ENCODE peak calls at places on chromosomes 6 and 20, in ten cellular contexts. I, T, R, O, K, D, E, V, S and F are unnamed samples. For H3K4me1, the result is how much of the 10 kb centered on the place peaks cover.

GRCh38 chr6:110180228-110181008 is at the start of gene CDC40:
- DNase-seq in E (peak), T (no peak), V (no peak), K (peak), S (peak), R (peak), D (peak), O (peak), I (peak), F (peak)

GRCh38 chr20:47607208-47607613 is 105.5 kb downstream of the NCOA3 start:
- DNase-seq in K (no peak), T (peak), D (no peak), O (no peak), V (no peak), E (no peak), S (no peak), I (no peak), R (no peak), F (no peak)

GRCh38 chr6:125301435-125302391 is at the start of gene HDDC2:
- DNase-seq in O (peak), S (peak), E (peak), V (peak), D (peak), R (peak), T (peak), K (peak), I (peak), F (peak)

GRCh38 chr20:47238780-47239769 is 117.4 kb downstream of the ZMYND8 start:
- DNase-seq in D (no peak), T (no peak), K (no peak), R (no peak), E (peak), O (no peak), V (no peak), S (no peak), I (no peak), F (no peak)

GRCh38 chr6:157982297-157982579 is 575 bp downstream of the SYNJ2 start:
- DNase-seq in T (peak), I (peak), K (peak), E (peak), R (no peak), D (no peak), V (peak), S (peak), O (peak), F (no peak)

GRCh38 chr6:41326092-41326491 is 9.3 kb upstream of the NCR2 start:
- DNase-seq in T (no peak), E (no peak), V (no peak), O (no peak), D (no peak), S (no peak), R (no peak), I (no peak), K (no peak), F (no peak)

GRCh38 chr20:41133709-41134361 is 3.5 kb upstream of the PLCG1 start:
- DNase-seq in S (no peak), I (no peak), O (no peak), K (no peak), D (no peak), E (no peak), T (peak), V (no peak), R (no peak), F (no peak)

GRCh38 chr6:142523485-142523884 is 221.7 kb downstream of the ADGRG6 start:
- DNase-seq in E (no peak), V (no peak), R (no peak), S (no peak), D (no peak), T (no peak), I (no peak), O (no peak), K (no peak), F (no peak)

GRCh38 chr6:53300656-53301551 is 47.8 kb downstream of the ELOVL5 start:
- DNase-seq in E (no peak), O (no peak), K (peak), R (no peak), D (no peak), T (peak), V (no peak), I (no peak), S (peak), F (peak)

GRCh38 chr6:12182676-12183075 is 107.5 kb upstream of the EDN1 start:
- DNase-seq in D (no peak), V (no peak), T (peak), E (no peak), O (no peak), R (no peak), S (no peak), I (no peak), K (no peak), F (no peak)

GRCh38 chr6:163745566-163746400 is 331.3 kb downstream of the QKI start:
- DNase-seq in S (no peak), O (peak), R (peak), E (no peak), T (peak), V (no peak), D (peak), K (peak), I (peak), F (no peak)

DNA sequence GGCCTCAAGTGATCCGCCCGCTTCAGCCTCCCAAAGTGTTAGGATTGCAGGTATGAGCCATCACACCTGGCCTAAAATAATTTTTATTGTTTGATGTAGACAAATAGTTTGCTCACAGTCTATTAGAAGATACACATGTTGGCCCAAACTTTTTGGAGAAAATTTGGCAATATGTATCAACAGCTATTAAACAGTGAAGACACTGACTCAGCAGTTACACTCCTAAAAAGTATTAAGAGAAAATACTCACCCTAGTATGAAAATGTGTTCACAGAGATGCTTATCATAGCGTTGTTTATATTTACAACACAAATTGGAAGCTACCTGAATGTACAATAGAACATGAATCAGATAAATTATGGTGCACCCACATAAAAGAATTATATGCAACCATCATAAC is 173.1 kb downstream of the WDR27 start:
- DNase-seq in I (no peak), S (no peak), V (no peak), R (no peak), K (no peak), D (no peak), E (no peak), T (no peak), O (no peak), F (no peak)
- H3K27ac ChIP-seq in I (no peak), S (no peak), V (no peak), R (no peak), K (no peak), D (no peak), E (no peak), T (no peak), O (no peak), F (no peak)

GRCh38 chr6:116665464-116665863 is 3.1 kb downstream of the ZUP1 start:
- DNase-seq in V (no peak), E (no peak), T (no peak), S (no peak), I (no peak), R (no peak), K (no peak), O (no peak), D (no peak), F (no peak)

GRCh38 chr6:116667620-116668019 is 946 bp downstream of the ZUP1 start:
- DNase-seq in K (no peak), D (no peak), R (no peak), I (no peak), O (no peak), E (no peak), V (no peak), S (no peak), T (no peak), F (no peak)

GRCh38 chr6:116663308-116663707 is 5.3 kb downstream of the ZUP1 start:
- DNase-seq in T (no peak), S (no peak), V (no peak), K (no peak), R (no peak), I (no peak), E (no peak), O (no peak), D (no peak), F (no peak)

GRCh38 chr6:116666869-116667268 is 1.7 kb downstream of the ZUP1 start:
- DNase-seq in I (no peak), R (no peak), K (no peak), S (no peak), V (peak), E (no peak), T (no peak), O (no peak), D (no peak), F (no peak)

GRCh38 chr6:116662186-116662585 is 6.4 kb downstream of the ZUP1 start:
- DNase-seq in I (no peak), T (no peak), E (no peak), K (no peak), V (no peak), S (no peak), D (no peak), O (no peak), R (no peak), F (no peak)
- H3K4me1 ChIP-seq in I (under half), T (under half), E (under half), K (under half), V (under half), S (under half), D (under half), O (under half), R (under half), F (under half)

GRCh38 chr20:60257671-60258070 is 299.4 kb downstream of the CDH26 start:
- DNase-seq in I (no peak), E (no peak), T (no peak), O (no peak), S (no peak), V (no peak), R (no peak), D (no peak), K (no peak), F (no peak)

GRCh38 chr20:60256811-60257210 is 298.6 kb downstream of the CDH26 start:
- DNase-seq in R (no peak), K (no peak), O (no peak), V (no peak), I (no peak), E (no peak), S (no peak), D (no peak), T (no peak), F (no peak)

GRCh38 chr20:60255866-60256265 is 297.6 kb downstream of the CDH26 start:
- DNase-seq in K (no peak), E (no peak), S (no peak), O (no peak), I (no peak), T (no peak), R (no peak), V (no peak), D (no peak), F (no peak)

GRCh38 chr20:60255426-60255825 is 297.2 kb downstream of the CDH26 start:
- DNase-seq in T (no peak), D (no peak), R (no peak), E (no peak), O (no peak), I (peak), V (peak), S (no peak), K (no peak), F (no peak)

DNA sequence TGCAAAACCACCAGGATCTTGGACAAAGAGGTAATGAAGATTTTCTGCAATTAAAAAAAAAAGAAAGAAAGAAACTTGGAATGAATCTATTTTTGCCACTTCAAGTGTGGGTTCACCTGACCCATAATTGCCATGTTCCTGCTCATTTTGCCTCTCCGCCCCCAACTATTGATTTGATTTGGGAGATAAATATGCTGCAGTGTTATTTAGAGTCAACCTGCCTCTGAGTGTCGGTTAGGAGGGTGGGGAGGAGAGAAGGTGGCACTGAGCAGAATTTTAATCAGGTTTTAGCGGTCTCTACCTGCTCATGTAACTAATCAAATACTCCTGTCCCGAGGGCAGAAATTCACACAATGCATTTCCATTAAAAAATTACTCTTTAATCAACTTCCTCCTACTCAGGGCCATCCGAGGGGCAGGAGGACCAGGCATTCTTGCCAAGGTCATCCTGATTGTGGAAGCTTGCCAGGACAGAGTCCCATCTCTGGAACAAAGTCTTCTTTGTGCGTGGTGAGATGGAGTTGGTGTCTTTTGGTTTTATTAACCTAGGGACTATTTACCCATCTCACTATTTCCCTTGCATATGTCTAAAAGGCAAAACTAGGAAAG is 300.1 kb downstream of the CDH26 start:
- DNase-seq in E (no peak), I (no peak), K (no peak), V (no peak), R (no peak), S (no peak), D (no peak), O (no peak), T (no peak), F (no peak)
- H3K27ac ChIP-seq in E (no peak), I (no peak), K (no peak), V (no peak), R (no peak), S (no peak), D (no peak), O (no peak), T (no peak), F (no peak)

DNA sequence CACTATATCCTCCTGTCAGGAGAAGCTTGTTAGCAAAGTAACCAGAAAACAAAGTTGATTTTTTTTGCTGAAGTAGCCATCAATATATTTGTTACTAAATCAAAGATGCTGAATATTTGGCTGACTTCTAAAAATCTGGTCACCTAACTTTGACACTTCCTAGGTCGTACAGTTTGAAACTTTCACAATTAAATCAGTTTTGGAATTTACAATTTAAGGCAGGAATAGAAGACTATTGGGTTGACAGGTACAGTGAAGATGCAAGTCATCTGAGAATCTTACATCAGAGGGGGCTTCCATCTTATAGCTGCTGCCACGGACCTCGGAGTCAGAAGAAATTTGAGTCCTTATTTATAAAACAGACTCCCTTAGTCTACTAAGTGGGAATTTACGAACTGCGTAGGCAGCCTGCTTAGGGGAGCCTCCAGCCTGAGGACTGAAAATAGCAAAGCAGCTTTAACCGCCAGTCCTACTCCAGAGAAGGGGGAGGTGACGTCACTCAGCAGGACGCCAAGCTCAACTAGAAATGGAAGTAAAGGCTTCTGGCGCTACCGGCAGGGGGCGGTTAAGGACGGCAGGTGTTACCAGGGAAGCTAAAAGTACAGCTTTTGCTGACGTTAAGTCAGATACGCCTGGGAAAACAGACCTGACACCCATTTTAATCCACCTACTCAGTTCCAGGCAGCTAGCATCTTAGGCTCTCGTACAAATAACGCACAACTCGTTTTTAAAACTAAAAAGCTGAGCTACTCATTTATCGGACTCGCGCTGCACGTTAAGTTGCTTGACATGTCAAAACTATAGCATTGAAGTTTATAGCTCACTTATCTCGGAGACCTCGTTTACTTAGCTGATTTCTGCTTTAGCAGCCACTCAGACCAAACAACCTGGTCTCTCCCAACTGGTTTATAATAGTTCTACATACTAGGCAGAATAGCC is 61.1 kb upstream of the HFE start:
- DNase-seq in R (peak), T (peak), D (peak), S (peak), V (peak), I (peak), O (peak), K (peak), E (peak), F (peak)
- H3K4me1 ChIP-seq in R (under half), T (under half), D (under half), S (under half), V (under half), I (half or more), O (under half), K (under half), E (under half), F (under half)

DNA sequence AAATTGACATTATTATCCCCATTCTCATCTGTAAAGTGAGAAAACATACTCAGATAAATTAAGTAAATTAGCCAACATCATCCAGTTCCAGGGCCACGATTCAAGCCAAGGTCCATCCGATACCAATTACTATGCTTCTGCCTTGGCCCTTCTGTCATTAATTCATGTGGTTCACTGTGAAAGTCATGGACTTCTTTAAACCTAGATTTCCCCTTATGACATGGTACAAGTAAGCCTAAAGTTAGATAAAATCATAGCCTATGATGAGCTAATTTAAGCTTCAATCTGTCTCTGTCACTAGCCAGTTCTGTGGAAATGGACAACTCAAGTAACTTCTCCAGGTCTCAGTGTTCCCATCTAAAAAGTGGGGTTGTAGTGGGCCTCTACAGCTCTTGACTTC is 225.5 kb upstream of the MARCKS start:
- DNase-seq in S (no peak), R (no peak), I (no peak), T (peak), V (peak), K (no peak), O (no peak), E (no peak), D (no peak), F (no peak)
- H3K27ac ChIP-seq in S (no peak), R (no peak), I (no peak), T (peak), V (peak), K (peak), O (no peak), E (no peak), D (peak), F (peak)

GRCh38 chr6:44038543-44039065 is 88.6 kb downstream of the MRPL14 start:
- DNase-seq in T (no peak), O (no peak), I (no peak), D (no peak), S (no peak), V (no peak), K (no peak), E (no peak), R (no peak), F (no peak)
- H3K4me1 ChIP-seq in T (half or more), O (under half), I (under half), D (under half), S (under half), V (under half), K (under half), E (under half), R (under half), F (under half)

DNA sequence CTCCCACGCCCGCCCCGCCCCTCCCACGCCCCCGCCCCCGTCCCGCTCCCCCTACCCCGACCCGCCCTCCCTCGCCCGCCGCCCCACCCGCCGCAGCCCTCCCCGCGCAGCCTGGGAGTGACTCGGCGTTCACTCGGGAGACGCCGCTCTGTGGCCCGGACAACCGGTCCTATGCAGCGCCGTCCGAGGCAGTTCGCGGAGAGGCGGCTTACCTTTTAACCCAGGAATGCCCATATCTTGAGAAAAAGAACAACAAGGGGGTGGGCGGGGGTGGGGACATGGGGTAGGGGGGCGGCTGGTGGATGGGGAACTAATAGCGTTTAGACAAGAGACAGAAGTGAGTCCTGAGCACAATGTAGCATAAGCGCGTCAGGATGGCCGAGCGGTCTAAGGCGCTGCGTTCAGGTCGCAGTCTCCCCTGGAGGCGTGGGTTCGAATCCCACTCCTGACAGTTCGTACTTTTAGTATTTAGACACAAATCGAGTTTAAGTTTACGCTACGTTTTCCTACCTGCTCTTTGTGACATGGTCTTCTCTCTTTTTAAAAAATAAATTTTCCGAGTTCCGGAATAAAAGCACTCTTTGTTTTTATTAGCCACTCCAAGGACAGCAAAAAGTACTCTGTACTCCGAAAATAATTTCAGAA is 17.2 kb upstream of the HMGN4 start:
- DNase-seq in O (peak), K (peak), I (peak), V (peak), E (peak), S (peak), D (peak), T (peak), R (peak), F (peak)
- H3K27ac ChIP-seq in O (peak), K (peak), I (peak), V (peak), E (peak), S (peak), D (peak), T (peak), R (peak), F (peak)

GRCh38 chr6:111835807-111836206 is 37.4 kb downstream of the FYN start:
- DNase-seq in K (no peak), T (no peak), E (no peak), R (no peak), O (no peak), S (no peak), V (no peak), I (no peak), D (no peak), F (no peak)

GRCh38 chr6:111840821-111841220 is 32.4 kb downstream of the FYN start:
- DNase-seq in E (no peak), T (no peak), V (no peak), K (no peak), R (no peak), S (no peak), D (no peak), I (no peak), O (no peak), F (no peak)

GRCh38 chr6:111838749-111839484 is 34.3 kb downstream of the FYN start:
- DNase-seq in O (no peak), D (no peak), E (no peak), V (no peak), T (no peak), K (no peak), S (no peak), R (no peak), I (no peak), F (no peak)

GRCh38 chr6:111837007-111837406 is 36.2 kb downstream of the FYN start:
- DNase-seq in S (peak), O (no peak), T (no peak), K (no peak), V (no peak), I (no peak), D (no peak), R (no peak), E (no peak), F (no peak)

GRCh38 chr6:111837641-111838500 is 35.4 kb downstream of the FYN start:
- DNase-seq in K (no peak), R (no peak), I (no peak), V (no peak), T (no peak), D (no peak), S (no peak), E (no peak), O (no peak), F (no peak)
- H3K4me1 ChIP-seq in K (under half), R (under half), I (under half), V (under half), T (under half), D (under half), S (half or more), E (under half), O (under half), F (half or more)

DNA sequence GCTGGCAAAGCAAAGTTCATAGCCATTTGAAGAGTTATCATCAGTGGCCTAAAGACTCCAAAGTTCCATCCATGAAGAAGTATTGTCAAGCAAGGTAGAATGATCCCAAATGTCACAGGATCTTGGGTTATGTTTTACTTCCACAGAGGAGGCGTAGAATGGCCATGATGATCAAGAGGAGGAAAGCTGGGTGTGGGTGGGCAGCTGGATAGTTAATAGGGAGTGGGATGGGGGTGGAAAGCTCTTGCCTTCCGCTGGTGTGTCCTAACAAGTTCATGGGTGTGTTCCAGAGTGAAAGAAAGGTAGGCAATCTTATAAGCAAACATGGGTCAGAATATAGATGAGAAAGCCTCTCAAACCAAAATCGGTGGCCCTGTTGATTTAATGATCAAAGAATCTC is 38.4 kb downstream of the PIGU start:
- DNase-seq in O (no peak), E (no peak), K (no peak), R (no peak), D (no peak), S (no peak), V (no peak), I (no peak), T (no peak), F (no peak)
- H3K27ac ChIP-seq in O (no peak), E (no peak), K (no peak), R (peak), D (peak), S (no peak), V (no peak), I (no peak), T (no peak), F (no peak)